ENCODE peak calls at places on chromosome 2, in six cellular contexts. J is prostate gland, P is Panc1, Z is stomach, N is SK-N-MC, G is SK-N-SH. C is an unnamed sample.

GRCh38 chr2:20452551-20452950 is 5.7 kb downstream of the RHOB start:
- DNase-seq in N (no peak), J (no peak), Z (peak; percentile 27), G (no peak), P (no peak), C (peak; percentile 88)

GRCh38 chr2:650343-651310 is 26.6 kb downstream of the TMEM18 start:
- DNase-seq in J (no peak), P (no peak), N (no peak), Z (peak; percentile 21), G (no peak), C (peak; percentile 81)

GRCh38 chr2:66984864-66985263 is 412.3 kb upstream of the ETAA1 start:
- DNase-seq in N (no peak), G (no peak), Z (no peak), J (no peak), P (no peak), C (no peak)

GRCh38 chr2:240183370-240184197 is 43.1 kb upstream of the OTOS start:
- DNase-seq in J (no peak), P (no peak), Z (no peak), G (no peak), N (no peak), C (no peak)

GRCh38 chr2:203177361-203177760 is 61.5 kb upstream of the CYP20A1 start:
- DNase-seq in J (no peak), G (no peak), P (no peak), N (no peak), Z (no peak), C (no peak)

GRCh38 chr2:36677995-36678605 is 18.4 kb upstream of the VIT start:
- DNase-seq in Z (no peak), P (no peak), G (no peak), N (no peak), J (no peak), C (no peak)

GRCh38 chr2:101827246-101827645 is 129.7 kb downstream of the MAP4K4 start:
- DNase-seq in P (no peak), G (no peak), N (no peak), Z (no peak), J (no peak), C (no peak)

GRCh38 chr2:9710311-9710710 is 79.5 kb upstream of the YWHAQ start:
- DNase-seq in J (no peak), G (no peak), Z (no peak), P (no peak), N (no peak), C (no peak)

GRCh38 chr2:12824771-12825363 is 108.1 kb downstream of the TRIB2 start:
- DNase-seq in Z (no peak), G (no peak), P (no peak), N (no peak), J (no peak), C (no peak)

GRCh38 chr2:98448441-98449145 is 3.9 kb downstream of the INPP4A start:
- DNase-seq in N (no peak), J (no peak), P (no peak), Z (no peak), G (no peak), C (no peak)

GRCh38 chr2:219250044-219250781 is 2.8 kb upstream of the TUBA4B start:
- DNase-seq in Z (no peak), N (no peak), P (no peak), J (no peak), G (no peak), C (no peak)

GRCh38 chr2:202113571-202114142 is 40.6 kb downstream of the KIAA2012 start:
- DNase-seq in N (no peak), J (peak; percentile 49), G (no peak), Z (no peak), P (no peak), C (no peak)

GRCh38 chr2:117128471-117128870 is 686.0 kb upstream of the DDX18 start:
- DNase-seq in G (no peak), P (no peak), Z (no peak), N (no peak), J (no peak), C (no peak)

GRCh38 chr2:28654981-28655322 is 96.7 kb upstream of the PPP1CB start:
- DNase-seq in P (no peak), G (no peak), N (no peak), J (no peak), Z (no peak), C (no peak)

GRCh38 chr2:136225950-136226835 is 108.2 kb upstream of the CXCR4 start:
- DNase-seq in N (no peak), Z (no peak), J (no peak), G (no peak), P (no peak), C (no peak)

GRCh38 chr2:189233527-189233926 is 54.0 kb upstream of the COL5A2 start:
- DNase-seq in G (no peak), P (no peak), N (no peak), J (no peak), Z (no peak), C (no peak)

GRCh38 chr2:96816836-96817702 is 1.0 kb downstream of the CNNM3 start:
- DNase-seq in P (no peak), G (peak; percentile 51), N (no peak), Z (no peak), J (no peak), C (no peak)

GRCh38 chr2:70828115-70828514 is 7.5 kb downstream of the CD207 start:
- DNase-seq in G (no peak), N (no peak), Z (no peak), J (no peak), P (no peak), C (peak; percentile 62)

GRCh38 chr2:170354409-170354808 is 176.5 kb downstream of the MYO3B start:
- DNase-seq in Z (no peak), G (no peak), J (no peak), N (no peak), P (no peak), C (no peak)

GRCh38 chr2:69007603-69008002 is 5.4 kb upstream of the ANTXR1 start:
- DNase-seq in Z (no peak), G (no peak), J (no peak), P (no peak), N (no peak), C (no peak)

GRCh38 chr2:228545041-228545440 is 363.6 kb upstream of the SPHKAP start:
- DNase-seq in J (no peak), Z (no peak), G (no peak), N (no peak), P (no peak), C (no peak)

GRCh38 chr2:208148803-208149202 is 2.8 kb upstream of the CRYGB start:
- DNase-seq in N (no peak), Z (no peak), J (no peak), G (no peak), P (no peak), C (no peak)

GRCh38 chr2:8495189-8495855 is 186.5 kb upstream of the ID2 start:
- DNase-seq in Z (no peak), J (no peak), N (no peak), P (no peak), G (no peak), C (no peak)

GRCh38 chr2:45763256-45763655 is 111.8 kb downstream of the PRKCE start:
- DNase-seq in J (no peak), P (no peak), N (no peak), G (no peak), Z (no peak), C (no peak)

GRCh38 chr2:230842473-230842872 is 22.3 kb upstream of the ITM2C start:
- DNase-seq in J (no peak), G (no peak), N (no peak), P (no peak), Z (no peak), C (no peak)

GRCh38 chr2:186309901-186310300 is 176.2 kb upstream of the ZC3H15 start:
- DNase-seq in G (no peak), P (no peak), J (no peak), Z (no peak), N (no peak), C (no peak)

DNA sequence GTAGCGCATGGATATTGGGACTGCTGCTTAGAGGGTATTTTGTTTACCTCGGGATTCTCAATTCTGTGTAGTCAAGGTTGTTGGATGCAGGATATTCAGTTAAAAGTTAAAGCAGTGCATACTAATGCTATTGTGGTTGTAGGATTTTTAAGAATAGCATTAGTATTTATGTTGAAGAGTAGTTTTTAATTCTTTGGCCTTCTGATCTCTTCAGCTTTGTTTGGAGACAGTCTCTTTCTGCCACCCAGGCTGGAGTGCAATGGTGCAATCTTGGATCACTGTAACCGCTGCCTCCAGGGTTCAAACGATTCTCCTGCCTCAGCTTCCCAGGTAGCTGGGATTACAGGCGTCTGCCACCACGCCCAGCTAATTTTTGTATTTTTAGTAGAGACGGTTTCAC is 1.5 kb downstream of the RHBDD1 start:
- DNase-seq in J (no peak), Z (no peak), N (no peak), G (no peak), P (no peak), C (no peak)
- H3K4me3 ChIP-seq in J (no peak overlapping the region), Z (no peak overlapping the region), N (peak overlapping the region; percentile 93), G (peak overlapping the region; percentile 90), P (peak overlapping the region; percentile 82), C (no peak overlapping the region)

GRCh38 chr2:162343824-162344616 is at the start of gene GCA:
- DNase-seq in P (peak; percentile 78), Z (peak; percentile 97), N (no peak), J (peak; percentile 98), G (peak; percentile 93), C (peak; percentile 98)
- TF ChIP-seq POLR2AphosphoS5 in P (peak; percentile 58), Z (peak; percentile 79), N (peak; percentile 38), J (peak; percentile 80), G (peak; percentile 72), C (peak; percentile 86)

GRCh38 chr2:31812051-31812798 is 198.6 kb downstream of the MEMO1 start:
- DNase-seq in Z (no peak), J (peak; percentile 27), P (no peak), G (no peak), N (no peak), C (no peak)
- H3K4me3 ChIP-seq in Z (no peak overlapping the region), J (no peak overlapping the region), P (no peak overlapping the region), G (no peak overlapping the region), N (no peak overlapping the region), C (no peak overlapping the region)

GRCh38 chr2:144847347-144848080 is 327.6 kb upstream of the ZEB2 start:
- DNase-seq in P (no peak), Z (no peak), G (no peak), J (no peak), N (no peak), C (no peak)
- TF ChIP-seq POLR2AphosphoS5 in P (no peak), Z (no peak), G (no peak), J (no peak), N (no peak), C (no peak)

GRCh38 chr2:127811397-127811860 is 458 bp upstream of the WDR33 start:
- DNase-seq in P (no peak), J (no peak), Z (no peak), G (no peak), N (no peak), C (no peak)
- H3K4me3 ChIP-seq in P (peak overlapping the region; percentile 84), J (peak overlapping the region; percentile 66), Z (peak overlapping the region; percentile 77), G (peak overlapping the region; percentile 96), N (peak overlapping the region; percentile 100), C (peak overlapping the region; percentile 96)